ENCODE peak calls at places on chromosomes 2 and 18, in eight cellular contexts. N is foreskin fibroblast; Z is fibroblast of mammary gland; V is retina; E is CD8-positive, alpha-beta memory T cell; P is effector memory CD8-positive, alpha-beta T cell; X is left lung; R is GM04504. C is an unnamed sample.

GRCh38 chr18:21241224-21242131 is 554 bp upstream of the GREB1L start:
- DNase-seq in N (no peak), Z (peak), V (peak), E (no peak), P (no peak), X (no peak), R (no peak), C (no peak)

GRCh38 chr2:240396623-240397541 is 38.6 kb upstream of the GPC1 start:
- DNase-seq in N (no peak), Z (no peak), V (no peak), E (no peak), P (no peak), X (no peak), R (no peak), C (no peak)

GRCh38 chr2:8607591-8607990 is 74.3 kb upstream of the ID2 start:
- DNase-seq in N (no peak), Z (peak), V (no peak), E (no peak), P (no peak), X (no peak), R (peak), C (peak)

GRCh38 chr2:86238354-86238753 is 39.1 kb downstream of the MRPL35 start:
- DNase-seq in N (no peak), Z (no peak), V (no peak), E (no peak), P (no peak), X (no peak), R (no peak), C (no peak)

GRCh38 chr2:184756885-184757284 is 158.6 kb downstream of the ZNF804A start:
- DNase-seq in N (no peak), Z (no peak), V (no peak), E (no peak), P (no peak), X (no peak), R (no peak), C (peak)

GRCh38 chr2:43877782-43878464 is 39.2 kb downstream of the ABCG8 start:
- DNase-seq in N (peak), Z (peak), V (peak), E (peak), P (peak), X (peak), R (peak), C (peak)

GRCh38 chr2:197599285-197599965 is 76.0 kb downstream of the RFTN2 start:
- DNase-seq in N (no peak), Z (peak), V (no peak), E (no peak), P (peak), X (no peak), R (no peak), C (peak)

GRCh38 chr2:102427249-102427648 is 4.3 kb downstream of the IL18RAP start:
- DNase-seq in N (no peak), Z (no peak), V (no peak), E (no peak), P (no peak), X (no peak), R (no peak), C (no peak)

GRCh38 chr2:18510775-18511174 is 49.7 kb downstream of the RDH14 start:
- DNase-seq in N (no peak), Z (no peak), V (no peak), E (no peak), P (no peak), X (no peak), R (no peak), C (no peak)

GRCh38 chr2:224778474-224778877 is 62.3 kb upstream of the CCDC195 start:
- DNase-seq in N (peak), Z (peak), V (peak), E (peak), P (peak), X (no peak), R (peak), C (peak)

GRCh38 chr2:26816893-26817292 is 31.0 kb downstream of the CENPA start:
- DNase-seq in N (no peak), Z (no peak), V (no peak), E (no peak), P (no peak), X (no peak), R (no peak), C (no peak)

GRCh38 chr2:189657867-189658266 is 3.4 kb upstream of the ASNSD1 start:
- DNase-seq in N (no peak), Z (no peak), V (no peak), E (no peak), P (peak), X (peak), R (no peak), C (peak)

GRCh38 chr2:10481666-10482157 is 33.6 kb upstream of the ODC1 start:
- DNase-seq in N (no peak), Z (no peak), V (no peak), E (no peak), P (no peak), X (peak), R (no peak), C (no peak)

C was measured in cardiac fibroblast.